ENCODE peak calls at places on chromosomes 5 and 9, in four cellular contexts. One of them, this sample, is unnamed.

GRCh38 chr9:130463763-130464745 is 19.3 kb downstream of the ASS1 start:
- DNase-seq in activated T-helper 1 cell treated with anti-CD3 and anti-CD28 coated beads, Interleukin-2, amount 50 U/mL, for 16 hours: no peak
- DNase-seq in activated CD8-positive, alpha-beta memory T cell treated with anti-CD3 and anti-CD28 coated beads, Interleukin-2, amount 50 U/mL, for 48 hours: no peak
- DNase-seq in NCI-H345: no peak
- DNase-seq in this sample: no peak

GRCh38 chr9:36623280-36623679 is 50.6 kb downstream of the MELK start:
- DNase-seq in NCI-H345: no peak
- DNase-seq in activated CD8-positive, alpha-beta memory T cell treated with anti-CD3 and anti-CD28 coated beads, Interleukin-2, amount 50 U/mL, for 48 hours: no peak
- DNase-seq in activated T-helper 1 cell treated with anti-CD3 and anti-CD28 coated beads, Interleukin-2, amount 50 U/mL, for 16 hours: no peak
- DNase-seq in this sample: no peak

GRCh38 chr9:133686642-133687575 is 50.7 kb downstream of the DBH start:
- DNase-seq in NCI-H345: peak
- DNase-seq in activated CD8-positive, alpha-beta memory T cell treated with anti-CD3 and anti-CD28 coated beads, Interleukin-2, amount 50 U/mL, for 48 hours: no peak
- DNase-seq in activated T-helper 1 cell treated with anti-CD3 and anti-CD28 coated beads, Interleukin-2, amount 50 U/mL, for 16 hours: no peak
- DNase-seq in this sample: no peak

GRCh38 chr9:135850737-135851136 is 56.6 kb downstream of the CAMSAP1 start:
- DNase-seq in activated CD8-positive, alpha-beta memory T cell treated with anti-CD3 and anti-CD28 coated beads, Interleukin-2, amount 50 U/mL, for 48 hours: no peak
- DNase-seq in NCI-H345: no peak
- DNase-seq in activated T-helper 1 cell treated with anti-CD3 and anti-CD28 coated beads, Interleukin-2, amount 50 U/mL, for 16 hours: no peak
- DNase-seq in this sample: no peak

GRCh38 chr9:38018964-38019602 is 49.9 kb downstream of the SHB start:
- DNase-seq in activated CD8-positive, alpha-beta memory T cell treated with anti-CD3 and anti-CD28 coated beads, Interleukin-2, amount 50 U/mL, for 48 hours: no peak
- DNase-seq in NCI-H345: peak
- DNase-seq in activated T-helper 1 cell treated with anti-CD3 and anti-CD28 coated beads, Interleukin-2, amount 50 U/mL, for 16 hours: no peak
- DNase-seq in this sample: peak

GRCh38 chr5:57779383-57780223 is 297.0 kb upstream of the ACTBL2 start:
- DNase-seq in activated CD8-positive, alpha-beta memory T cell treated with anti-CD3 and anti-CD28 coated beads, Interleukin-2, amount 50 U/mL, for 48 hours: no peak
- DNase-seq in NCI-H345: peak
- DNase-seq in activated T-helper 1 cell treated with anti-CD3 and anti-CD28 coated beads, Interleukin-2, amount 50 U/mL, for 16 hours: no peak
- DNase-seq in this sample: peak

GRCh38 chr5:126354012-126354856 is 69.0 kb upstream of the GRAMD2B start:
- DNase-seq in NCI-H345: peak
- DNase-seq in activated T-helper 1 cell treated with anti-CD3 and anti-CD28 coated beads, Interleukin-2, amount 50 U/mL, for 16 hours: no peak
- DNase-seq in activated CD8-positive, alpha-beta memory T cell treated with anti-CD3 and anti-CD28 coated beads, Interleukin-2, amount 50 U/mL, for 48 hours: no peak
- DNase-seq in this sample: peak

GRCh38 chr9:116661037-116661954 is 25.8 kb upstream of the TRIM32 start:
- DNase-seq in NCI-H345: peak
- DNase-seq in activated CD8-positive, alpha-beta memory T cell treated with anti-CD3 and anti-CD28 coated beads, Interleukin-2, amount 50 U/mL, for 48 hours: no peak
- DNase-seq in activated T-helper 1 cell treated with anti-CD3 and anti-CD28 coated beads, Interleukin-2, amount 50 U/mL, for 16 hours: no peak
- DNase-seq in this sample: peak

GRCh38 chr5:2591777-2592453 is 159.6 kb downstream of the IRX2 start:
- DNase-seq in NCI-H345: peak
- DNase-seq in activated T-helper 1 cell treated with anti-CD3 and anti-CD28 coated beads, Interleukin-2, amount 50 U/mL, for 16 hours: no peak
- DNase-seq in activated CD8-positive, alpha-beta memory T cell treated with anti-CD3 and anti-CD28 coated beads, Interleukin-2, amount 50 U/mL, for 48 hours: no peak
- DNase-seq in this sample: peak

GRCh38 chr5:78662323-78662722 is 13.8 kb upstream of the LHFPL2 start:
- DNase-seq in activated CD8-positive, alpha-beta memory T cell treated with anti-CD3 and anti-CD28 coated beads, Interleukin-2, amount 50 U/mL, for 48 hours: no peak
- DNase-seq in NCI-H345: no peak
- DNase-seq in activated T-helper 1 cell treated with anti-CD3 and anti-CD28 coated beads, Interleukin-2, amount 50 U/mL, for 16 hours: no peak
- DNase-seq in this sample: no peak

GRCh38 chr5:72244862-72245371 is 75.1 kb downstream of the MRPS27 start:
- DNase-seq in activated CD8-positive, alpha-beta memory T cell treated with anti-CD3 and anti-CD28 coated beads, Interleukin-2, amount 50 U/mL, for 48 hours: no peak
- DNase-seq in NCI-H345: no peak
- DNase-seq in activated T-helper 1 cell treated with anti-CD3 and anti-CD28 coated beads, Interleukin-2, amount 50 U/mL, for 16 hours: no peak
- DNase-seq in this sample: no peak

GRCh38 chr9:115202960-115203751 is 85.2 kb upstream of the TNC start:
- DNase-seq in activated T-helper 1 cell treated with anti-CD3 and anti-CD28 coated beads, Interleukin-2, amount 50 U/mL, for 16 hours: no peak
- DNase-seq in activated CD8-positive, alpha-beta memory T cell treated with anti-CD3 and anti-CD28 coated beads, Interleukin-2, amount 50 U/mL, for 48 hours: no peak
- DNase-seq in NCI-H345: no peak
- DNase-seq in this sample: no peak

GRCh38 chr9:129632460-129632859 is 6.5 kb downstream of the NTMT1 start:
- DNase-seq in NCI-H345: no peak
- DNase-seq in activated T-helper 1 cell treated with anti-CD3 and anti-CD28 coated beads, Interleukin-2, amount 50 U/mL, for 16 hours: no peak
- DNase-seq in activated CD8-positive, alpha-beta memory T cell treated with anti-CD3 and anti-CD28 coated beads, Interleukin-2, amount 50 U/mL, for 48 hours: no peak
- DNase-seq in this sample: no peak

GRCh38 chr5:32679218-32679617 is 31.9 kb upstream of the NPR3 start:
- DNase-seq in activated T-helper 1 cell treated with anti-CD3 and anti-CD28 coated beads, Interleukin-2, amount 50 U/mL, for 16 hours: no peak
- DNase-seq in NCI-H345: no peak
- DNase-seq in activated CD8-positive, alpha-beta memory T cell treated with anti-CD3 and anti-CD28 coated beads, Interleukin-2, amount 50 U/mL, for 48 hours: no peak
- DNase-seq in this sample: no peak

GRCh38 chr5:150642567-150642927 is 2.1 kb downstream of the SYNPO start:
- DNase-seq in activated CD8-positive, alpha-beta memory T cell treated with anti-CD3 and anti-CD28 coated beads, Interleukin-2, amount 50 U/mL, for 48 hours: no peak
- DNase-seq in activated T-helper 1 cell treated with anti-CD3 and anti-CD28 coated beads, Interleukin-2, amount 50 U/mL, for 16 hours: no peak
- DNase-seq in NCI-H345: no peak
- DNase-seq in this sample: no peak

GRCh38 chr5:40442346-40442745 is 237.4 kb upstream of the PTGER4 start:
- DNase-seq in activated CD8-positive, alpha-beta memory T cell treated with anti-CD3 and anti-CD28 coated beads, Interleukin-2, amount 50 U/mL, for 48 hours: no peak
- DNase-seq in NCI-H345: no peak
- DNase-seq in activated T-helper 1 cell treated with anti-CD3 and anti-CD28 coated beads, Interleukin-2, amount 50 U/mL, for 16 hours: no peak
- DNase-seq in this sample: no peak

GRCh38 chr5:141960018-141960417 is 2.0 kb upstream of the PCDH12 start:
- DNase-seq in activated T-helper 1 cell treated with anti-CD3 and anti-CD28 coated beads, Interleukin-2, amount 50 U/mL, for 16 hours: no peak
- DNase-seq in activated CD8-positive, alpha-beta memory T cell treated with anti-CD3 and anti-CD28 coated beads, Interleukin-2, amount 50 U/mL, for 48 hours: peak
- DNase-seq in NCI-H345: no peak
- DNase-seq in this sample: no peak

GRCh38 chr9:21656776-21657637 is 145.4 kb upstream of the MTAP start:
- DNase-seq in activated CD8-positive, alpha-beta memory T cell treated with anti-CD3 and anti-CD28 coated beads, Interleukin-2, amount 50 U/mL, for 48 hours: no peak
- DNase-seq in NCI-H345: no peak
- DNase-seq in activated T-helper 1 cell treated with anti-CD3 and anti-CD28 coated beads, Interleukin-2, amount 50 U/mL, for 16 hours: no peak
- DNase-seq in this sample: no peak

GRCh38 chr5:50595199-50595598 is 71.2 kb upstream of the PARP8 start:
- DNase-seq in NCI-H345: no peak
- DNase-seq in activated CD8-positive, alpha-beta memory T cell treated with anti-CD3 and anti-CD28 coated beads, Interleukin-2, amount 50 U/mL, for 48 hours: no peak
- DNase-seq in activated T-helper 1 cell treated with anti-CD3 and anti-CD28 coated beads, Interleukin-2, amount 50 U/mL, for 16 hours: no peak
- DNase-seq in this sample: no peak

GRCh38 chr5:75509956-75510355 is 1.5 kb downstream of the CERT1 start:
- DNase-seq in activated CD8-positive, alpha-beta memory T cell treated with anti-CD3 and anti-CD28 coated beads, Interleukin-2, amount 50 U/mL, for 48 hours: no peak
- DNase-seq in activated T-helper 1 cell treated with anti-CD3 and anti-CD28 coated beads, Interleukin-2, amount 50 U/mL, for 16 hours: no peak
- DNase-seq in NCI-H345: no peak
- DNase-seq in this sample: no peak

GRCh38 chr9:133888048-133888778 is 103.9 kb downstream of the VAV2 start:
- DNase-seq in NCI-H345: peak
- DNase-seq in activated CD8-positive, alpha-beta memory T cell treated with anti-CD3 and anti-CD28 coated beads, Interleukin-2, amount 50 U/mL, for 48 hours: no peak
- DNase-seq in activated T-helper 1 cell treated with anti-CD3 and anti-CD28 coated beads, Interleukin-2, amount 50 U/mL, for 16 hours: no peak
- DNase-seq in this sample: peak

GRCh38 chr5:67315082-67315801 is 118.6 kb upstream of the CD180 start:
- DNase-seq in activated T-helper 1 cell treated with anti-CD3 and anti-CD28 coated beads, Interleukin-2, amount 50 U/mL, for 16 hours: no peak
- DNase-seq in activated CD8-positive, alpha-beta memory T cell treated with anti-CD3 and anti-CD28 coated beads, Interleukin-2, amount 50 U/mL, for 48 hours: no peak
- DNase-seq in NCI-H345: no peak
- DNase-seq in this sample: no peak

GRCh38 chr5:139636207-139636792 is 11.8 kb upstream of the CXXC5 start:
- DNase-seq in NCI-H345: peak
- DNase-seq in activated T-helper 1 cell treated with anti-CD3 and anti-CD28 coated beads, Interleukin-2, amount 50 U/mL, for 16 hours: no peak
- DNase-seq in activated CD8-positive, alpha-beta memory T cell treated with anti-CD3 and anti-CD28 coated beads, Interleukin-2, amount 50 U/mL, for 48 hours: peak
- DNase-seq in this sample: no peak

GRCh38 chr5:169181785-169182184 is 119.2 kb downstream of the SLIT3 start:
- DNase-seq in activated T-helper 1 cell treated with anti-CD3 and anti-CD28 coated beads, Interleukin-2, amount 50 U/mL, for 16 hours: no peak
- DNase-seq in activated CD8-positive, alpha-beta memory T cell treated with anti-CD3 and anti-CD28 coated beads, Interleukin-2, amount 50 U/mL, for 48 hours: no peak
- DNase-seq in NCI-H345: no peak
- DNase-seq in this sample: no peak

GRCh38 chr9:78015242-78015641 is 16.4 kb downstream of the GNAQ start:
- DNase-seq in NCI-H345: no peak
- DNase-seq in activated CD8-positive, alpha-beta memory T cell treated with anti-CD3 and anti-CD28 coated beads, Interleukin-2, amount 50 U/mL, for 48 hours: no peak
- DNase-seq in activated T-helper 1 cell treated with anti-CD3 and anti-CD28 coated beads, Interleukin-2, amount 50 U/mL, for 16 hours: no peak
- DNase-seq in this sample: no peak

GRCh38 chr5:154577449-154577848 is 99.4 kb upstream of the HAND1 start:
- DNase-seq in activated CD8-positive, alpha-beta memory T cell treated with anti-CD3 and anti-CD28 coated beads, Interleukin-2, amount 50 U/mL, for 48 hours: no peak
- DNase-seq in NCI-H345: no peak
- DNase-seq in activated T-helper 1 cell treated with anti-CD3 and anti-CD28 coated beads, Interleukin-2, amount 50 U/mL, for 16 hours: no peak
- DNase-seq in this sample: no peak

GRCh38 chr5:19498852-19499251 is 489.1 kb downstream of the CDH18 start:
- DNase-seq in NCI-H345: no peak
- DNase-seq in activated CD8-positive, alpha-beta memory T cell treated with anti-CD3 and anti-CD28 coated beads, Interleukin-2, amount 50 U/mL, for 48 hours: no peak
- DNase-seq in activated T-helper 1 cell treated with anti-CD3 and anti-CD28 coated beads, Interleukin-2, amount 50 U/mL, for 16 hours: no peak
- DNase-seq in this sample: no peak

GRCh38 chr5:33795532-33795931 is 96.3 kb downstream of the ADAMTS12 start:
- DNase-seq in NCI-H345: no peak
- DNase-seq in activated T-helper 1 cell treated with anti-CD3 and anti-CD28 coated beads, Interleukin-2, amount 50 U/mL, for 16 hours: no peak
- DNase-seq in activated CD8-positive, alpha-beta memory T cell treated with anti-CD3 and anti-CD28 coated beads, Interleukin-2, amount 50 U/mL, for 48 hours: no peak
- DNase-seq in this sample: no peak

GRCh38 chr5:127820910-127821553 is 117.8 kb downstream of the CCDC192 start:
- DNase-seq in activated CD8-positive, alpha-beta memory T cell treated with anti-CD3 and anti-CD28 coated beads, Interleukin-2, amount 50 U/mL, for 48 hours: no peak
- DNase-seq in activated T-helper 1 cell treated with anti-CD3 and anti-CD28 coated beads, Interleukin-2, amount 50 U/mL, for 16 hours: no peak
- DNase-seq in NCI-H345: no peak
- DNase-seq in this sample: no peak

GRCh38 chr9:136533775-136534157 is 12.1 kb downstream of the NOTCH1 start:
- DNase-seq in activated T-helper 1 cell treated with anti-CD3 and anti-CD28 coated beads, Interleukin-2, amount 50 U/mL, for 16 hours: peak
- DNase-seq in NCI-H345: no peak
- DNase-seq in activated CD8-positive, alpha-beta memory T cell treated with anti-CD3 and anti-CD28 coated beads, Interleukin-2, amount 50 U/mL, for 48 hours: peak
- DNase-seq in this sample: no peak

GRCh38 chr9:98708933-98709911 is at the start of gene GABBR2:
- DNase-seq in activated T-helper 1 cell treated with anti-CD3 and anti-CD28 coated beads, Interleukin-2, amount 50 U/mL, for 16 hours: no peak
- DNase-seq in NCI-H345: peak
- DNase-seq in activated CD8-positive, alpha-beta memory T cell treated with anti-CD3 and anti-CD28 coated beads, Interleukin-2, amount 50 U/mL, for 48 hours: no peak
- DNase-seq in this sample: no peak

GRCh38 chr5:6419340-6419852 is 29.3 kb upstream of the UBE2QL1 start:
- DNase-seq in activated T-helper 1 cell treated with anti-CD3 and anti-CD28 coated beads, Interleukin-2, amount 50 U/mL, for 16 hours: no peak
- DNase-seq in NCI-H345: peak
- DNase-seq in activated CD8-positive, alpha-beta memory T cell treated with anti-CD3 and anti-CD28 coated beads, Interleukin-2, amount 50 U/mL, for 48 hours: no peak
- DNase-seq in this sample: peak

GRCh38 chr9:21121079-21121478 is 20.6 kb downstream of the IFNW1 start:
- DNase-seq in activated T-helper 1 cell treated with anti-CD3 and anti-CD28 coated beads, Interleukin-2, amount 50 U/mL, for 16 hours: no peak
- DNase-seq in activated CD8-positive, alpha-beta memory T cell treated with anti-CD3 and anti-CD28 coated beads, Interleukin-2, amount 50 U/mL, for 48 hours: no peak
- DNase-seq in NCI-H345: no peak
- DNase-seq in this sample: no peak

GRCh38 chr9:98295824-98296223 is 40.4 kb upstream of the TBC1D2 start:
- DNase-seq in activated CD8-positive, alpha-beta memory T cell treated with anti-CD3 and anti-CD28 coated beads, Interleukin-2, amount 50 U/mL, for 48 hours: no peak
- DNase-seq in NCI-H345: no peak
- DNase-seq in activated T-helper 1 cell treated with anti-CD3 and anti-CD28 coated beads, Interleukin-2, amount 50 U/mL, for 16 hours: no peak
- DNase-seq in this sample: no peak

This sample was measured in NCI-H774.